ENCODE peak calls at places on chromosomes 3 and 15, in four cellular contexts. H, M, J and U are unnamed samples.

GRCh38 chr15:37034835-37035234 is 65.5 kb downstream of the MEIS2 start:
- DNase-seq in H (no peak), M (no peak), J (no peak), U (no peak)

GRCh38 chr3:63910873-63911272 is 1.3 kb downstream of the SCAANT1 start:
- DNase-seq in H (no peak), M (no peak), J (no peak), U (no peak)

GRCh38 chr3:61442696-61443095 is 118.7 kb upstream of the PTPRG start:
- DNase-seq in H (no peak), M (no peak), J (no peak), U (no peak)

GRCh38 chr15:99101501-99101900 is 3.4 kb upstream of the SYNM start:
- DNase-seq in H (no peak), M (no peak), J (no peak), U (no peak)

GRCh38 chr3:197021729-197022404 is 7.8 kb downstream of the MELTF start:
- DNase-seq in H (no peak), M (no peak), J (no peak), U (no peak)

GRCh38 chr15:99102332-99103235 is 2.3 kb upstream of the SYNM start:
- DNase-seq in H (no peak), M (no peak), J (no peak), U (peak)

GRCh38 chr3:27025718-27026117 is 343.5 kb downstream of the NEK10 start:
- DNase-seq in H (no peak), M (no peak), J (no peak), U (no peak)

GRCh38 chr15:51382787-51383186 is 41.3 kb downstream of the GLDN start:
- DNase-seq in H (peak), M (no peak), J (no peak), U (no peak)

GRCh38 chr15:85473455-85473854 is 93.1 kb downstream of the AKAP13 start:
- DNase-seq in H (no peak), M (no peak), J (no peak), U (no peak)

GRCh38 chr3:16896820-16897219 is 12.1 kb downstream of the PLCL2 start:
- DNase-seq in H (no peak), M (no peak), J (no peak), U (no peak)

GRCh38 chr3:12405432-12406272 is 78.6 kb upstream of the TSEN2 start:
- DNase-seq in H (no peak), M (peak), J (no peak), U (no peak)

GRCh38 chr15:64102497-64102896 is 6.7 kb downstream of the SNX1 start:
- DNase-seq in H (no peak), M (no peak), J (no peak), U (no peak)

GRCh38 chr3:141412087-141412935 is 44.0 kb downstream of the ZBTB38 start:
- DNase-seq in H (peak), M (no peak), J (no peak), U (no peak)

GRCh38 chr3:47365213-47366153 is 15.3 kb upstream of the PTPN23 start:
- DNase-seq in H (no peak), M (no peak), J (no peak), U (no peak)

GRCh38 chr3:52311567-52312119 is 4.5 kb upstream of the DNAH1 start:
- DNase-seq in H (peak), M (no peak), J (no peak), U (no peak)

GRCh38 chr3:190385835-190386688 is 1.9 kb upstream of the CLDN16 start:
- DNase-seq in H (no peak), M (no peak), J (no peak), U (no peak)

GRCh38 chr3:42739401-42740158 is 33.5 kb downstream of the CCDC13 start:
- DNase-seq in H (no peak), M (no peak), J (no peak), U (no peak)

GRCh38 chr15:62452016-62452415 is 286.9 kb upstream of the C2CD4B start:
- DNase-seq in H (no peak), M (no peak), J (no peak), U (no peak)

GRCh38 chr3:79002465-79003372 is 765.1 kb downstream of the ROBO1 start:
- DNase-seq in H (no peak), M (no peak), J (no peak), U (no peak)

GRCh38 chr15:98658831-98659699 is 10.7 kb downstream of the IGF1R start:
- DNase-seq in H (peak), M (no peak), J (no peak), U (no peak)

GRCh38 chr15:31300981-31301686 is 25.5 kb upstream of the KLF13 start:
- DNase-seq in H (no peak), M (no peak), J (no peak), U (no peak)

GRCh38 chr3:172561894-172562664 is 38.8 kb upstream of the TNFSF10 start:
- DNase-seq in H (no peak), M (no peak), J (no peak), U (no peak)

GRCh38 chr3:20197775-20198174 is 11.8 kb upstream of the SGO1 start:
- DNase-seq in H (no peak), M (no peak), J (no peak), U (no peak)

GRCh38 chr3:143360244-143360643 is 240.7 kb downstream of the CHST2 start:
- DNase-seq in H (no peak), M (no peak), J (no peak), U (no peak)

GRCh38 chr3:86837871-86838270 is 153.1 kb downstream of the VGLL3 start:
- DNase-seq in H (no peak), M (no peak), J (no peak), U (no peak)

GRCh38 chr3:128501431-128501830 is 8.4 kb upstream of the GATA2 start:
- DNase-seq in H (no peak), M (no peak), J (no peak), U (no peak)

GRCh38 chr3:128504533-128504915 is 11.5 kb upstream of the GATA2 start:
- DNase-seq in H (no peak), M (no peak), J (no peak), U (no peak)

GRCh38 chr3:128503751-128504532 is 10.9 kb upstream of the GATA2 start:
- DNase-seq in H (no peak), M (no peak), J (no peak), U (no peak)

GRCh38 chr3:128502712-128503111 is 9.7 kb upstream of the GATA2 start:
- DNase-seq in H (no peak), M (no peak), J (no peak), U (no peak)

GRCh38 chr3:128503164-128503651 is 10.2 kb upstream of the GATA2 start:
- DNase-seq in H (no peak), M (no peak), J (no peak), U (no peak)
- TF ChIP-seq CTCF in H (peak), M (no peak), J (no peak), U (peak)

GRCh38 chr3:157130138-157130880 is 29.6 kb downstream of the CCNL1 start:
- DNase-seq in H (peak), M (no peak), J (no peak), U (no peak)

GRCh38 chr3:157131861-157132260 is 28.1 kb downstream of the CCNL1 start:
- DNase-seq in H (no peak), M (no peak), J (no peak), U (no peak)

GRCh38 chr3:157129782-157130137 is 30.2 kb downstream of the CCNL1 start:
- DNase-seq in H (peak), M (no peak), J (no peak), U (no peak)

GRCh38 chr3:157132341-157132740 is 27.6 kb downstream of the CCNL1 start:
- DNase-seq in H (no peak), M (no peak), J (no peak), U (no peak)

DNA sequence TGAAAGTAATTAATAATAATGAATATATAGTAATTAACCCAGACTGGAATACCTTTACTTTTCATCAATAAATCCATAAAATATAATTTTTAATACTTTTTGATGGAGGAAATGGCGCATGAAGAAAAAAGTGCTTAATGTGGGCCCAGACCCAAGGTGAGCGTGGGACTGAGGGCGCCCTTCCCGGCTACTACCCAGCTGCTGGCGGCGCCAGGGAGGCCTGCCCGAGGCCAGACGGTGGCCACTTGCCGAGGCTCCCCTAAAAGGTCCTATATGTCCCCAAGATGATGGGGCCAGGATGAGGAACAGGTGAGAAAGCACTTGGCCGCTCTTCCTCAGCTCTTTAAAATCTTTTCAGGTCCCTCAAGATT is 29.1 kb downstream of the CCNL1 start:
- DNase-seq in H (no peak), M (no peak), J (no peak), U (no peak)
- TF ChIP-seq CTCF in H (no peak), M (no peak), J (peak), U (peak)

GRCh38 chr3:38630070-38630469 is 19.4 kb downstream of the SCN5A start:
- DNase-seq in H (no peak), M (no peak), J (no peak), U (no peak)

GRCh38 chr3:38630591-38630990 is 18.9 kb downstream of the SCN5A start:
- DNase-seq in H (no peak), M (no peak), J (no peak), U (no peak)

GRCh38 chr3:38626171-38626570 is 23.3 kb downstream of the SCN5A start:
- DNase-seq in H (no peak), M (no peak), J (no peak), U (no peak)

GRCh38 chr3:38628835-38629234 is 20.7 kb downstream of the SCN5A start:
- DNase-seq in H (no peak), M (no peak), J (no peak), U (no peak)

GRCh38 chr3:38627956-38628355 is 21.5 kb downstream of the SCN5A start:
- DNase-seq in H (peak), M (no peak), J (no peak), U (no peak)
- TF ChIP-seq CTCF in H (peak), M (no peak), J (no peak), U (peak)

GRCh38 chr3:53856964-53857363 is 10.6 kb downstream of the IL17RB start:
- DNase-seq in H (no peak), M (no peak), J (no peak), U (no peak)

GRCh38 chr3:53860196-53860595 is 13.8 kb downstream of the IL17RB start:
- DNase-seq in H (no peak), M (no peak), J (no peak), U (no peak)

GRCh38 chr3:53862241-53862640 is 15.9 kb downstream of the IL17RB start:
- DNase-seq in H (no peak), M (no peak), J (no peak), U (no peak)

GRCh38 chr3:53859178-53859577 is 12.8 kb downstream of the IL17RB start:
- DNase-seq in H (no peak), M (no peak), J (no peak), U (no peak)

DNA sequence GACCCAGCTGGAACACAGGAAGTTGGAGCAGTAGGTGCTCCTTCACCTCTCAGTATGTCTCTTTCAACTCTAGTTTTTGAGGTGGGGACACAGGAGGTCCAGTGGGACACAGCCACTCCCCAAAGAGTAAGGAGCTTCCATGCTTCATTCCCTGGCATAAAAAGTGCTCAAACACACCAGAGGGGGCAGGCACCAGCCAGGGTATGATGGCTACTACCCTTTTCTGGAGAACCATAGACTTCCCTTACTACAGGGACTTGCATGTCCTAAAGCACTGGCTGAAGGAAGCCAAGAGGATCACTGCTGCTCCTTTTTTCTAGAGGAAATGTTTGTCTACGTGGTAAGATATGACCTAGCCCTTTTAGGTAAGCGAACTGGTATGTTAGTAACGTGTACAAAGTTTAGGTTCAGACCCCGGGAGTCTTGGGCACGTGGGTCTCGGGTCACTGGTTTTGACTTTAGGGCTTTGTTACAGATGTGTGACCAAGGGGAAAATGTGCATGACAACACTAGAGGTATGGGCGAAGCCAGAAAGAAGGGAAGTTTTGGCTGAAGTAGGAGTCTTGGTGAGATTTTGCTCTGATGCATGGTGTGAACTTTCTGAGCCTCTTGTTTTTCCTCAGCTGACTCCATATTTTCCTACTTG is 11.9 kb downstream of the IL17RB start:
- DNase-seq in H (no peak), M (no peak), J (no peak), U (no peak)
- TF ChIP-seq CTCF in H (no peak), M (no peak), J (no peak), U (no peak)

GRCh38 chr3:187112934-187113793 is 26.1 kb downstream of the RPL39L start:
- DNase-seq in H (no peak), M (no peak), J (no peak), U (no peak)
- TF ChIP-seq CTCF in H (peak), M (peak), J (no peak), U (peak)

DNA sequence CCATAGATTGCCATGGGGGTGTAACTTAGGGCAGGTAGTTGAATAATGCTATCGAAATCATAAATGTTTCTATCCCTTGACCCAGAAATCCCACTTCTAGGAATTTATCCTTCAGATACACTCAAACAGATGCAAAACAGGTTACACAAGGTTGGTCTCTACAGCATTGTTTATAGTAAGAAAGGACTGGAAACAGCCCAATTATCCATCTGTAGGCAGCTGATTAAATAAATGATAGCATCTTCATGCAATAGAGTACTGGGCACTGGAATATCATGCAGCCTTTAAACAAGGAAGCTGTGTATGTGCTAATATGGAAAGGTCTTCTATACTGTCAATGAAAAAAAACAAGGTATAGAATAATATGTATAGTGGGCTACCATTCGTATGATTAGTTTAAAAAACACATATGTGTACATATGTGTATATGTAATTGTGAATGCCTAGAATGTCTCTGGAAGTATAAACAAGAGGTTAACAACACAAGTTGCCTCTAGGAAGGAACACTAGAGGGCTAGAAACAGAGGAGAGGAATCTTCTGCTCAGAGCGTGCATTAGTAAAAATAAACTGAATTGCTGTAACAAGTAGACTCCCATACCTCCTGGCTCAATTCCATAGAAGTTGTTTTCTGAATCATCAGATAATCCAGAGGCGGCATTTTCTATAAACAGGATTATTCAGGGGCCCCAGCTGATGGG is 146.1 kb downstream of the TLE3 start:
- DNase-seq in H (no peak), M (no peak), J (no peak), U (no peak)
- TF ChIP-seq CTCF in H (no peak), M (no peak), J (no peak), U (peak)

GRCh38 chr3:173789530-173789929 is 392.0 kb downstream of the NLGN1 start:
- DNase-seq in H (no peak), M (no peak), J (no peak), U (no peak)

DNA sequence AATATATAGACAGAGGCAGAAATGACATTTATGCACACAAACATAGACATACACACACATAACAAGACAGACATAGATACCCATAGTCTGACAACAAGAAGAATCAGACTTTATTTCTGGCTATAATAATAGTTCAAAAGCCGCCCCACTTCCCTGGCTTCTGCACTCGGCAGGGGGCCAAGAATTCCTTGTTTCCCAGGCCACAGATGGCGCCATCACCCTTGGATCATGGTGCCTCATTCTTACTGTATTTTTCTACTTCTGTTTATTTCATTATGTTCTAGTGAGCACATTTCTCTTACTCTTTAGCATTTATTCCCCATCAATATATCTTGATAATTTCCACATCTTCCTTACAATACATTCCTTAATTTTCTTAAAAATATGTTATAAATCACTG is 387.5 kb downstream of the NLGN1 start:
- DNase-seq in H (no peak), M (no peak), J (no peak), U (no peak)
- TF ChIP-seq CTCF in H (no peak), M (no peak), J (no peak), U (no peak)

DNA sequence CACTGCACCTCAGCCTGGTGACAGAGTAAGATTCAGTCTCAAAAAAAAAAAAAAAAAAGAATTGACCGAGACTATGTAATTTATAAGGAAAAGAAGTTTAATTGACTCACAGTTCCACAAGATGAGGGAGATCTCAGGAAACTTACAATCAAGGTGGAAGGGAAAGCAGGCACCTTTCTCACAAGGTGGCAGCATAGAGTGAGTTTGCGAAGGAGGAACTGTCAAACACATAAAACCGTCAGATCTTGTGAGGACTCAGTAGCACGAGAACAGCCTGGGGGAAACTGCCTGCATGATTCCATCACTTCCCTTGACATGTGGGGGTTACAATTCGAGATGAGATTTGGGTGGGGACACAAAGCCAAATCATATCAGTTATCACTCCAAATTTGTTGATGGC is 380.9 kb downstream of the EDEM1 start:
- DNase-seq in H (no peak), M (no peak), J (no peak), U (no peak)
- TF ChIP-seq CTCF in H (peak), M (no peak), J (no peak), U (no peak)

GRCh38 chr3:55877703-55878102 is 390.6 kb upstream of the WNT5A start:
- DNase-seq in H (no peak), M (no peak), J (no peak), U (no peak)
- TF ChIP-seq CTCF in H (peak), M (no peak), J (no peak), U (peak)